ENCODE peak calls at places on chromosomes 11 and 22, in ten cellular contexts. V is progenitor cell of endocrine pancreas; K is GM19239; C is T1000; I is Daoy; M is ureter; L is stimulated activated CD4-positive, alpha-beta T cell treated with anti-CD3 and anti-CD28 coated beads, Interleukin-1b, Interleukin-23, amount 100 ng/mL, for 1 hour; D is MCF 10A; W is osteoblast; P is iris pigment epithelial cell. F is an unnamed sample.

GRCh38 chr22:30717331-30717921 is 22.8 kb downstream of the OSBP2 start:
- DNase-seq in V (no peak), K (no peak), C (no peak), I (peak), M (no peak), L (no peak), D (peak), W (peak), P (peak), F (no peak)

GRCh38 chr22:29154364-29155048 is 51.2 kb upstream of the EMID1 start:
- DNase-seq in V (peak), K (peak), C (no peak), I (peak), M (peak), L (peak), D (peak), W (peak), P (peak), F (peak)

GRCh38 chr11:27161071-27161470 is 120.5 kb downstream of the BBOX1 start:
- DNase-seq in V (no peak), K (no peak), C (peak), I (peak), M (no peak), L (no peak), D (no peak), W (no peak), P (peak), F (no peak)

GRCh38 chr22:38788016-38788415 is 5.9 kb downstream of the DNAL4 start:
- DNase-seq in V (no peak), K (no peak), C (no peak), I (peak), M (no peak), L (no peak), D (no peak), W (no peak), P (peak), F (no peak)

GRCh38 chr22:36292823-36293530 is 40.0 kb downstream of the APOL1 start:
- DNase-seq in V (no peak), K (no peak), C (no peak), I (no peak), M (no peak), L (no peak), D (no peak), W (peak), P (no peak), F (no peak)

GRCh38 chr11:36467913-36468312 is 42.2 kb downstream of the TRAF6 start:
- DNase-seq in V (no peak), K (no peak), C (no peak), I (no peak), M (no peak), L (no peak), D (no peak), W (no peak), P (no peak), F (no peak)

GRCh38 chr22:26553056-26553752 is 36.7 kb downstream of the TPST2 start:
- DNase-seq in V (no peak), K (no peak), C (no peak), I (peak), M (no peak), L (no peak), D (peak), W (peak), P (peak), F (peak)

GRCh38 chr11:57116654-57117053 is 65.1 kb upstream of the LRRC55 start:
- DNase-seq in V (no peak), K (peak), C (no peak), I (peak), M (no peak), L (no peak), D (peak), W (peak), P (peak), F (no peak)

GRCh38 chr22:49983148-49984042 is 22.8 kb downstream of the PIM3 start:
- DNase-seq in V (peak), K (no peak), C (no peak), I (peak), M (no peak), L (no peak), D (no peak), W (peak), P (no peak), F (no peak)

GRCh38 chr11:63769044-63769718 is 606 bp upstream of the ZFTA start:
- DNase-seq in V (no peak), K (peak), C (no peak), I (peak), M (no peak), L (no peak), D (no peak), W (peak), P (no peak), F (no peak)

GRCh38 chr11:78708388-78708787 is 133.7 kb upstream of the NARS2 start:
- DNase-seq in V (no peak), K (no peak), C (peak), I (peak), M (no peak), L (no peak), D (peak), W (no peak), P (no peak), F (no peak)

GRCh38 chr11:58616594-58616993 is 5.9 kb upstream of the CNTF start:
- DNase-seq in V (no peak), K (no peak), C (no peak), I (peak), M (no peak), L (no peak), D (peak), W (peak), P (peak), F (peak)

GRCh38 chr11:6654281-6655019 is 1.2 kb downstream of the DCHS1 start:
- DNase-seq in V (no peak), K (no peak), C (no peak), I (no peak), M (no peak), L (no peak), D (no peak), W (no peak), P (no peak), F (no peak)

GRCh38 chr11:3155216-3155615 is 9.9 kb downstream of the OSBPL5 start:
- DNase-seq in V (no peak), K (no peak), C (no peak), I (no peak), M (no peak), L (no peak), D (no peak), W (peak), P (no peak), F (no peak)

F was measured in H4.